ENCODE peak calls at places on chromosomes 5 and 9, in nine cellular contexts. P is epithelial cell of prostate; Z is HS-5; N is stimulated activated effector memory CD8-positive, alpha-beta T cell treated with anti-CD3 and anti-CD28 coated beads, Interleukin-12 subunit alpha, Interleukin-12 subunit beta, amount 100 ng/mL, for 72 hours; M is ureter; W is RPMI7951; G is SW480; I is HCT116; D is neural crest cell. H is an unnamed sample.
A peak's percentile ranks its signal among the peaks of the same experiment; 100 is the strongest.

GRCh38 chr5:161709239-161709638 is 23.7 kb downstream of the GABRA6 start:
- DNase-seq in P (no peak), Z (no peak), N (no peak), M (no peak), W (no peak), G (no peak), I (no peak), D (no peak), H (no peak)

GRCh38 chr9:6230037-6230778 is 14.6 kb downstream of the IL33 start:
- DNase-seq in P (no peak), Z (peak; percentile 75), N (no peak), M (no peak), W (peak; percentile 26), G (no peak), I (no peak), D (no peak), H (no peak)

GRCh38 chr5:168696611-168697010 is 117.4 kb upstream of the PANK3 start:
- DNase-seq in P (no peak), Z (no peak), N (no peak), M (no peak), W (no peak), G (no peak), I (no peak), D (no peak), H (no peak)

GRCh38 chr5:123285122-123286011 is 137.8 kb downstream of the CEP120 start:
- DNase-seq in P (no peak), Z (no peak), N (no peak), M (peak; percentile 56), W (no peak), G (no peak), I (no peak), D (peak; percentile 13), H (no peak)

GRCh38 chr5:157575096-157575872 is at the start of gene ADAM19:
- DNase-seq in P (no peak), Z (no peak), N (peak; percentile 35), M (no peak), W (peak; percentile 58), G (peak; percentile 61), I (no peak), D (peak; percentile 55), H (peak; percentile 68)

GRCh38 chr5:110019780-110020179 is 330.1 kb downstream of the MAN2A1 start:
- DNase-seq in P (no peak), Z (no peak), N (no peak), M (no peak), W (no peak), G (no peak), I (no peak), D (no peak), H (no peak)

GRCh38 chr9:131330814-131331600 is 41.5 kb downstream of the PLPP7 start:
- DNase-seq in P (no peak), Z (no peak), N (no peak), M (no peak), W (no peak), G (no peak), I (no peak), D (no peak), H (no peak)

GRCh38 chr9:125574136-125574877 is 132.7 kb downstream of the MAPKAP1 start:
- DNase-seq in P (no peak), Z (no peak), N (no peak), M (no peak), W (no peak), G (no peak), I (no peak), D (no peak), H (no peak)

GRCh38 chr5:112329429-112330090 is 89.5 kb downstream of the EPB41L4A start:
- DNase-seq in P (no peak), Z (no peak), N (no peak), M (no peak), W (no peak), G (peak; percentile 97), I (no peak), D (no peak), H (peak; percentile 13)

GRCh38 chr9:128005938-128006337 is 25.1 kb upstream of the EEIG1 start:
- DNase-seq in P (no peak), Z (no peak), N (no peak), M (no peak), W (no peak), G (no peak), I (no peak), D (no peak), H (no peak)

GRCh38 chr5:169979871-169980270 is 424 bp downstream of the INSYN2B start:
- DNase-seq in P (no peak), Z (no peak), N (no peak), M (no peak), W (no peak), G (no peak), I (no peak), D (no peak), H (no peak)

GRCh38 chr5:100864931-100865330 is 38.2 kb downstream of the ST8SIA4 start:
- DNase-seq in P (no peak), Z (no peak), N (no peak), M (no peak), W (no peak), G (no peak), I (no peak), D (no peak), H (no peak)

GRCh38 chr5:103217101-103217500 is 41.5 kb upstream of the MACIR start:
- DNase-seq in P (no peak), Z (no peak), N (no peak), M (no peak), W (no peak), G (no peak), I (no peak), D (no peak), H (no peak)

GRCh38 chr5:179530069-179530998 is 20.0 kb upstream of the RUFY1 start:
- DNase-seq in P (no peak), Z (no peak), N (peak; percentile 46), M (peak; percentile 74), W (peak; percentile 24), G (no peak), I (no peak), D (peak; percentile 51), H (peak; percentile 80)

GRCh38 chr5:17216974-17217325 is 481 bp upstream of the BASP1 start:
- DNase-seq in P (no peak), Z (no peak), N (no peak), M (peak; percentile 69), W (peak; percentile 21), G (no peak), I (no peak), D (peak; percentile 50), H (no peak)

GRCh38 chr5:124453221-124454032 is 293.0 kb downstream of the ZNF608 start:
- DNase-seq in P (peak; percentile 24), Z (peak; percentile 65), N (no peak), M (no peak), W (peak; percentile 63), G (peak; percentile 20), I (peak; percentile 15), D (no peak), H (peak; percentile 8)

GRCh38 chr5:1503301-1504243 is 20.2 kb downstream of the LPCAT1 start:
- DNase-seq in P (no peak), Z (no peak), N (no peak), M (peak; percentile 64), W (no peak), G (no peak), I (no peak), D (no peak), H (no peak)

GRCh38 chr5:132008961-132009680 is 2.3 kb downstream of the ACSL6 start:
- DNase-seq in P (peak; percentile 71), Z (no peak), N (no peak), M (no peak), W (no peak), G (peak; percentile 59), I (no peak), D (no peak), H (no peak)

GRCh38 chr5:6142353-6142752 is 236.0 kb downstream of the MED10 start:
- DNase-seq in P (no peak), Z (no peak), N (no peak), M (no peak), W (no peak), G (no peak), I (no peak), D (no peak), H (no peak)

GRCh38 chr5:72510610-72511121 is 3.5 kb upstream of the ZNF366 start:
- DNase-seq in P (no peak), Z (peak; percentile 38), N (no peak), M (no peak), W (peak; percentile 99), G (no peak), I (no peak), D (no peak), H (no peak)

GRCh38 chr5:108727639-108728565 is 19.8 kb upstream of the FER start:
- DNase-seq in P (no peak), Z (peak; percentile 72), N (peak; percentile 24), M (peak; percentile 94), W (peak; percentile 88), G (peak; percentile 90), I (peak; percentile 82), D (peak; percentile 79), H (peak; percentile 53)

GRCh38 chr5:80591352-80591751 is 21.3 kb upstream of the ANKRD34B start:
- DNase-seq in P (no peak), Z (no peak), N (no peak), M (no peak), W (peak; percentile 70), G (no peak), I (no peak), D (no peak), H (no peak)

GRCh38 chr5:151205411-151205810 is 18.5 kb downstream of the CCDC69 start:
- DNase-seq in P (no peak), Z (no peak), N (no peak), M (peak; percentile 34), W (no peak), G (no peak), I (no peak), D (no peak), H (no peak)

GRCh38 chr9:97571664-97572063 is 61.5 kb downstream of the TSTD2 start:
- DNase-seq in P (no peak), Z (no peak), N (no peak), M (peak; percentile 76), W (no peak), G (no peak), I (no peak), D (no peak), H (no peak)

GRCh38 chr5:128111818-128112448 is 28.4 kb downstream of the SLC12A2 start:
- DNase-seq in P (no peak), Z (peak; percentile 14), N (no peak), M (no peak), W (peak; percentile 10), G (no peak), I (no peak), D (no peak), H (no peak)

GRCh38 chr5:26415987-26416386 is 622.4 kb downstream of the CDH9 start:
- DNase-seq in P (no peak), Z (no peak), N (no peak), M (no peak), W (no peak), G (no peak), I (no peak), D (no peak), H (no peak)

GRCh38 chr9:16192403-16193017 is 639.7 kb downstream of the CCDC171 start:
- DNase-seq in P (no peak), Z (no peak), N (no peak), M (no peak), W (no peak), G (no peak), I (no peak), D (no peak), H (no peak)

GRCh38 chr5:159531554-159532105 is 201.3 kb upstream of the IL12B start:
- DNase-seq in P (no peak), Z (no peak), N (no peak), M (no peak), W (no peak), G (no peak), I (no peak), D (no peak), H (no peak)

GRCh38 chr5:132687995-132688394 is 14.2 kb downstream of the IL4 start:
- DNase-seq in P (no peak), Z (no peak), N (no peak), M (no peak), W (no peak), G (no peak), I (no peak), D (no peak), H (no peak)

GRCh38 chr5:124079062-124079461 is 567.1 kb downstream of the CSNK1G3 start:
- DNase-seq in P (no peak), Z (no peak), N (no peak), M (no peak), W (no peak), G (no peak), I (no peak), D (no peak), H (no peak)

GRCh38 chr5:172451771-172452197 is 2.5 kb downstream of the SH3PXD2B start:
- DNase-seq in P (peak; percentile 93), Z (peak; percentile 39), N (no peak), M (no peak), W (peak; percentile 78), G (no peak), I (no peak), D (no peak), H (no peak)

H was measured in GM12892.